ENCODE peak calls at places on chromosomes 2 and 18, in five cellular contexts. One of them, this sample, is unnamed.

GRCh38 chr2:164068063-164068462 is 332.3 kb upstream of the FIGN start:
- DNase-seq in HEK293T: no peak
- DNase-seq in DMS153: no peak
- DNase-seq in NCI-H345: peak; percentile 8
- DNase-seq in cardiac muscle cell: no peak
- DNase-seq in this sample: no peak

GRCh38 chr18:46917808-46918600 is 602 bp downstream of the KATNAL2 start:
- DNase-seq in HEK293T: no peak
- DNase-seq in DMS153: no peak
- DNase-seq in NCI-H345: no peak
- DNase-seq in cardiac muscle cell: peak; percentile 61
- DNase-seq in this sample: no peak

GRCh38 chr2:86675611-86676015 is 44.5 kb upstream of the RMND5A start:
- DNase-seq in HEK293T: no peak
- DNase-seq in DMS153: no peak
- DNase-seq in NCI-H345: no peak
- DNase-seq in cardiac muscle cell: no peak
- DNase-seq in this sample: no peak

GRCh38 chr2:154392256-154392655 is 306.2 kb upstream of the KCNJ3 start:
- DNase-seq in HEK293T: no peak
- DNase-seq in DMS153: no peak
- DNase-seq in NCI-H345: no peak
- DNase-seq in cardiac muscle cell: no peak
- DNase-seq in this sample: no peak

GRCh38 chr2:64622443-64623231 is 31.1 kb downstream of the SERTAD2 start:
- DNase-seq in HEK293T: no peak
- DNase-seq in DMS153: no peak
- DNase-seq in NCI-H345: no peak
- DNase-seq in cardiac muscle cell: peak; percentile 40
- DNase-seq in this sample: no peak

GRCh38 chr2:215002500-215002899 is 135.9 kb downstream of the ABCA12 start:
- DNase-seq in HEK293T: peak; percentile 34
- DNase-seq in DMS153: peak; percentile 48
- DNase-seq in NCI-H345: no peak
- DNase-seq in cardiac muscle cell: peak; percentile 78
- DNase-seq in this sample: peak; percentile 8

GRCh38 chr18:37368110-37368812 is 197.3 kb downstream of the CELF4 start:
- DNase-seq in HEK293T: no peak
- DNase-seq in DMS153: no peak
- DNase-seq in NCI-H345: no peak
- DNase-seq in cardiac muscle cell: no peak
- DNase-seq in this sample: no peak

GRCh38 chr2:96251721-96252292 is 14.0 kb downstream of the TMEM127 start:
- DNase-seq in HEK293T: no peak
- DNase-seq in DMS153: no peak
- DNase-seq in NCI-H345: no peak
- DNase-seq in cardiac muscle cell: peak; percentile 86
- DNase-seq in this sample: peak; percentile 96

GRCh38 chr2:174263989-174264388 is 15.7 kb upstream of the OLA1 start:
- DNase-seq in HEK293T: no peak
- DNase-seq in DMS153: no peak
- DNase-seq in NCI-H345: no peak
- DNase-seq in cardiac muscle cell: no peak
- DNase-seq in this sample: no peak

GRCh38 chr2:173124441-173124840 is 48.8 kb downstream of the MAP3K20 start:
- DNase-seq in HEK293T: no peak
- DNase-seq in DMS153: peak; percentile 29
- DNase-seq in NCI-H345: no peak
- DNase-seq in cardiac muscle cell: peak; percentile 8
- DNase-seq in this sample: no peak

GRCh38 chr2:128638741-128639477 is 320.2 kb upstream of the HS6ST1 start:
- DNase-seq in HEK293T: peak; percentile 53
- DNase-seq in DMS153: peak; percentile 39
- DNase-seq in NCI-H345: peak; percentile 73
- DNase-seq in cardiac muscle cell: no peak
- DNase-seq in this sample: no peak

This sample was measured in hepatic stellate cell.